ENCODE peak calls at places on chromosome 2, in seven cellular contexts. C is HCT116, P is heart left ventricle, I is adrenal gland, A is ovary, U is body of pancreas, L is A549. B is an unnamed sample.

GRCh38 chr2:163808406-163808805 is 72.6 kb upstream of the FIGN start:
- DNase-seq in C (no peak), P (no peak), I (no peak), A (no peak), U (no peak), L (no peak), B (no peak)

GRCh38 chr2:203673933-203674332 is 32.5 kb upstream of the CD28 start:
- DNase-seq in C (no peak), P (no peak), I (no peak), A (no peak), U (no peak), L (no peak), B (no peak)

GRCh38 chr2:134109246-134109645 is 144.6 kb upstream of the MGAT5 start:
- DNase-seq in C (no peak), P (no peak), I (no peak), A (no peak), U (no peak), L (no peak), B (no peak)

GRCh38 chr2:237700583-237701032 is 73.2 kb downstream of the LRRFIP1 start:
- DNase-seq in C (no peak), P (peak; percentile 84), I (peak; percentile 28), A (no peak), U (no peak), L (no peak), B (peak; percentile 87)

GRCh38 chr2:58448065-58448507 is 207.0 kb upstream of the FANCL start:
- DNase-seq in C (peak; percentile 88), P (peak; percentile 48), I (peak; percentile 86), A (peak; percentile 42), U (peak; percentile 48), L (peak; percentile 53), B (no peak)

GRCh38 chr2:233410191-233410760 is 56.0 kb downstream of the DGKD start:
- DNase-seq in C (no peak), P (no peak), I (peak; percentile 56), A (no peak), U (peak; percentile 32), L (no peak), B (peak; percentile 48)

GRCh38 chr2:208326016-208326415 is 60.0 kb downstream of the PIKFYVE start:
- DNase-seq in C (no peak), P (no peak), I (no peak), A (no peak), U (no peak), L (no peak), B (no peak)

GRCh38 chr2:201466050-201466660 is 14.6 kb downstream of the STRADB start:
- DNase-seq in C (no peak), P (no peak), I (peak; percentile 41), A (no peak), U (no peak), L (no peak), B (no peak)

GRCh38 chr2:191666241-191666640 is 11.7 kb upstream of the NABP1 start:
- DNase-seq in C (no peak), P (no peak), I (no peak), A (no peak), U (no peak), L (no peak), B (no peak)

GRCh38 chr2:226447338-226447885 is 352.2 kb downstream of the IRS1 start:
- DNase-seq in C (no peak), P (no peak), I (no peak), A (no peak), U (no peak), L (no peak), B (no peak)

GRCh38 chr2:120820263-120820884 is 84.7 kb downstream of the GLI2 start:
- DNase-seq in C (no peak), P (no peak), I (no peak), A (peak; percentile 77), U (no peak), L (no peak), B (no peak)

GRCh38 chr2:203062126-203062525 is 47.5 kb downstream of the NBEAL1 start:
- DNase-seq in C (no peak), P (no peak), I (no peak), A (no peak), U (no peak), L (no peak), B (no peak)

GRCh38 chr2:238401539-238401938 is 25.2 kb upstream of the ASB1 start:
- DNase-seq in C (no peak), P (no peak), I (no peak), A (no peak), U (no peak), L (no peak), B (no peak)

GRCh38 chr2:205811387-205811786 is 129.1 kb downstream of the NRP2 start:
- DNase-seq in C (no peak), P (no peak), I (no peak), A (no peak), U (no peak), L (no peak), B (no peak)

GRCh38 chr2:127891806-127892205 is 6.0 kb upstream of the AMMECR1L start:
- DNase-seq in C (no peak), P (no peak), I (no peak), A (peak; percentile 51), U (peak; percentile 62), L (no peak), B (no peak)

GRCh38 chr2:216370961-216371633 is 1.2 kb downstream of the MARCHF4 start:
- DNase-seq in C (no peak), P (no peak), I (no peak), A (no peak), U (no peak), L (no peak), B (no peak)
- TF ChIP-seq POLR2A in C (no peak), P (no peak), I (no peak), A (no peak), U (no peak), L (no peak), B (no peak)

DNA sequence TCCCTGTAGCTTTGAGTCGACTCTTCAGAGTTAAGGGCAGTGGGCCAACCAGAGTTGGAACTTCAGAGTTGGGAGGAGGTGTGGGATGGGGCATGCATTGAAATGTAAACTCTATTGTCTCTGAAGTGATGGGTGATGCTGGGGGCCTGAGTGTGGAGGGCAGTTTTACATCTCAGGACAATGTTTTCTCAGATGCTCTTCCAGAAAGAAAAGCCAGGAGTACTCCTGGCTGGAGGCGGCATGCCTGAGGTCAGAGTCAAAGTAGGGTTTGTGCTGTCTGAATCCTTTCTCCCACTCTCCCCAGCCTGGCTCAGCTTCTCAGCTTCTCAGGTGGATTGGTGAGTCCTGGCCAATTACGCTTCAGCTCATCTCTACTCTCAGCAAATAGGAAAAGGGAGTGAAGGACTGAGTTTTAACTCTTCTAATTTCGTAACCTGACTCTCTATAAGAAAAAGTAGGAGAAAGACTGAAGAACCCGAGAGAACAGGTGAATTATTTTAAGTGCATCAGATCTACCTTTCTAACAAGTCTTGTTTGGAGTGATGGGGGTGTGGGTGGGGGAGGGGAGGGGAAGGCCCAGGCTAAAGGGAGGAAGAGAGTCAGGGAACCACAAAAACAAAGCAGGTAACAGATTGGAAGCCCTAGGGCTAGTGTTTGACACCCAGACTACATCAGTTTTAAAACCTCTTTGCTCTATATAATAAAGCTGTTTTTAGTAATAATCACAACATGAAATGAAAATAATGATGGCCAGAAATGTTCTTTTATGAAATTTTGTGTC is 107.5 kb upstream of the PELI1 start:
- DNase-seq in C (no peak), P (no peak), I (no peak), A (no peak), U (no peak), L (no peak), B (no peak)
- H3K4me3 ChIP-seq in C (no peak overlapping the region), P (no peak overlapping the region), I (no peak overlapping the region), A (no peak overlapping the region), U (no peak overlapping the region), L (no peak overlapping the region), B (no peak overlapping the region)

GRCh38 chr2:105299290-105299689 is 30.2 kb downstream of the TGFBRAP1 start:
- DNase-seq in C (no peak), P (no peak), I (no peak), A (no peak), U (no peak), L (peak; percentile 24), B (no peak)
- TF ChIP-seq CTCF in C (no peak), P (no peak), I (no peak), A (no peak), U (no peak), L (no peak), B (no peak)

GRCh38 chr2:54099370-54099769 is 16.0 kb upstream of the ACYP2 start:
- DNase-seq in C (no peak), P (no peak), I (no peak), A (no peak), U (no peak), L (no peak), B (no peak)

GRCh38 chr2:54092940-54093339 is 22.5 kb upstream of the ACYP2 start:
- DNase-seq in C (no peak), P (no peak), I (no peak), A (no peak), U (no peak), L (no peak), B (no peak)

GRCh38 chr2:54099834-54100595 is 15.4 kb upstream of the ACYP2 start:
- DNase-seq in C (no peak), P (no peak), I (no peak), A (no peak), U (no peak), L (no peak), B (no peak)

GRCh38 chr2:54100772-54101171 is 14.6 kb upstream of the ACYP2 start:
- DNase-seq in C (no peak), P (no peak), I (no peak), A (no peak), U (no peak), L (no peak), B (no peak)

GRCh38 chr2:54097124-54097523 is 18.3 kb upstream of the ACYP2 start:
- DNase-seq in C (no peak), P (no peak), I (no peak), A (no peak), U (no peak), L (no peak), B (no peak)
- TF ChIP-seq POLR2A in C (no peak), P (no peak), I (no peak), A (no peak), U (no peak), L (no peak), B (no peak)

GRCh38 chr2:68245672-68246071 is 6.7 kb downstream of the PPP3R1 start:
- DNase-seq in C (no peak), P (no peak), I (no peak), A (no peak), U (no peak), L (no peak), B (no peak)

GRCh38 chr2:68250196-68250595 is 2.1 kb downstream of the PPP3R1 start:
- DNase-seq in C (no peak), P (no peak), I (no peak), A (no peak), U (no peak), L (no peak), B (no peak)

GRCh38 chr2:68248806-68249205 is 3.5 kb downstream of the PPP3R1 start:
- DNase-seq in C (no peak), P (no peak), I (no peak), A (no peak), U (no peak), L (no peak), B (no peak)

GRCh38 chr2:68250652-68251186 is 1.6 kb downstream of the PPP3R1 start:
- DNase-seq in C (no peak), P (no peak), I (no peak), A (no peak), U (no peak), L (no peak), B (no peak)

GRCh38 chr2:68248361-68248760 is 4.0 kb downstream of the PPP3R1 start:
- DNase-seq in C (no peak), P (no peak), I (no peak), A (no peak), U (no peak), L (no peak), B (no peak)
- H3K4me3 ChIP-seq in C (no peak overlapping the region), P (no peak overlapping the region), I (no peak overlapping the region), A (no peak overlapping the region), U (no peak overlapping the region), L (no peak overlapping the region), B (no peak overlapping the region)

GRCh38 chr2:35114765-35115164 is 1240.8 kb upstream of the CRIM1 start:
- DNase-seq in C (no peak), P (no peak), I (no peak), A (no peak), U (no peak), L (no peak), B (no peak)
- TF ChIP-seq CTCF in C (no peak), P (no peak), I (no peak), A (no peak), U (peak; percentile 25), L (peak; percentile 45), B (no peak)